ENCODE peak calls at places on chromosomes 6 and 20, in nine cellular contexts. One of them, this sample, is unnamed.

GRCh38 chr6:152957796-152958195 is 25.0 kb downstream of the FBXO5 start:
- DNase-seq in stimulated activated CD4-positive, alpha-beta T cell treated with anti-CD3 and anti-CD28 coated beads, Interleukin-12 subunit alpha, Interleukin-12 subunit beta, amount 100 ng/mL, for 4 hours: no peak
- DNase-seq in MV-4-11: no peak
- DNase-seq in ascending aorta: no peak
- DNase-seq in endothelial cell: no peak
- DNase-seq in HFFc6: no peak
- DNase-seq in psoas muscle: no peak
- DNase-seq in T follicular helper cell: no peak
- DNase-seq in AG10803: no peak
- DNase-seq in this sample: no peak

GRCh38 chr6:165204807-165205545 is 104.4 kb downstream of the C6orf118 start:
- DNase-seq in psoas muscle: no peak
- DNase-seq in endothelial cell: no peak
- DNase-seq in T follicular helper cell: no peak
- DNase-seq in ascending aorta: no peak
- DNase-seq in MV-4-11: no peak
- DNase-seq in HFFc6: no peak
- DNase-seq in AG10803: no peak
- DNase-seq in stimulated activated CD4-positive, alpha-beta T cell treated with anti-CD3 and anti-CD28 coated beads, Interleukin-12 subunit alpha, Interleukin-12 subunit beta, amount 100 ng/mL, for 4 hours: no peak
- DNase-seq in this sample: no peak

GRCh38 chr20:43017241-43018030 is 172.3 kb downstream of the PTPRT start:
- DNase-seq in AG10803: no peak
- DNase-seq in HFFc6: no peak
- DNase-seq in psoas muscle: no peak
- DNase-seq in MV-4-11: no peak
- DNase-seq in ascending aorta: no peak
- DNase-seq in T follicular helper cell: no peak
- DNase-seq in endothelial cell: no peak
- DNase-seq in stimulated activated CD4-positive, alpha-beta T cell treated with anti-CD3 and anti-CD28 coated beads, Interleukin-12 subunit alpha, Interleukin-12 subunit beta, amount 100 ng/mL, for 4 hours: no peak
- DNase-seq in this sample: no peak

GRCh38 chr6:131954775-131955107 is 3.6 kb upstream of the CCN2 start:
- DNase-seq in psoas muscle: no peak
- DNase-seq in ascending aorta: peak; percentile 82
- DNase-seq in MV-4-11: peak; percentile 70
- DNase-seq in T follicular helper cell: no peak
- DNase-seq in AG10803: peak; percentile 81
- DNase-seq in HFFc6: peak; percentile 62
- DNase-seq in stimulated activated CD4-positive, alpha-beta T cell treated with anti-CD3 and anti-CD28 coated beads, Interleukin-12 subunit alpha, Interleukin-12 subunit beta, amount 100 ng/mL, for 4 hours: no peak
- DNase-seq in endothelial cell: no peak
- DNase-seq in this sample: peak; percentile 93

GRCh38 chr6:125558907-125559306 is 190.5 kb upstream of the HEY2 start:
- DNase-seq in ascending aorta: no peak
- DNase-seq in stimulated activated CD4-positive, alpha-beta T cell treated with anti-CD3 and anti-CD28 coated beads, Interleukin-12 subunit alpha, Interleukin-12 subunit beta, amount 100 ng/mL, for 4 hours: no peak
- DNase-seq in endothelial cell: no peak
- DNase-seq in AG10803: no peak
- DNase-seq in T follicular helper cell: no peak
- DNase-seq in psoas muscle: no peak
- DNase-seq in MV-4-11: no peak
- DNase-seq in HFFc6: no peak
- DNase-seq in this sample: no peak

GRCh38 chr6:17505062-17505476 is 95.0 kb upstream of the FAM8A1 start:
- DNase-seq in T follicular helper cell: no peak
- DNase-seq in endothelial cell: no peak
- DNase-seq in AG10803: peak; percentile 39
- DNase-seq in ascending aorta: no peak
- DNase-seq in stimulated activated CD4-positive, alpha-beta T cell treated with anti-CD3 and anti-CD28 coated beads, Interleukin-12 subunit alpha, Interleukin-12 subunit beta, amount 100 ng/mL, for 4 hours: no peak
- DNase-seq in HFFc6: peak; percentile 15
- DNase-seq in MV-4-11: no peak
- DNase-seq in psoas muscle: no peak
- DNase-seq in this sample: no peak

GRCh38 chr6:128932061-128932460 is 49.1 kb downstream of the LAMA2 start:
- DNase-seq in psoas muscle: no peak
- DNase-seq in ascending aorta: no peak
- DNase-seq in endothelial cell: no peak
- DNase-seq in stimulated activated CD4-positive, alpha-beta T cell treated with anti-CD3 and anti-CD28 coated beads, Interleukin-12 subunit alpha, Interleukin-12 subunit beta, amount 100 ng/mL, for 4 hours: no peak
- DNase-seq in MV-4-11: no peak
- DNase-seq in HFFc6: peak; percentile 85
- DNase-seq in AG10803: peak; percentile 15
- DNase-seq in T follicular helper cell: no peak
- DNase-seq in this sample: peak; percentile 35

GRCh38 chr6:122647765-122648164 is 37.6 kb downstream of the PKIB start:
- DNase-seq in MV-4-11: no peak
- DNase-seq in T follicular helper cell: no peak
- DNase-seq in stimulated activated CD4-positive, alpha-beta T cell treated with anti-CD3 and anti-CD28 coated beads, Interleukin-12 subunit alpha, Interleukin-12 subunit beta, amount 100 ng/mL, for 4 hours: no peak
- DNase-seq in ascending aorta: no peak
- DNase-seq in psoas muscle: no peak
- DNase-seq in endothelial cell: no peak
- DNase-seq in HFFc6: no peak
- DNase-seq in AG10803: no peak
- DNase-seq in this sample: no peak

GRCh38 chr6:38650207-38650752 is 10.6 kb upstream of the BTBD9 start:
- DNase-seq in ascending aorta: no peak
- DNase-seq in endothelial cell: no peak
- DNase-seq in MV-4-11: no peak
- DNase-seq in psoas muscle: no peak
- DNase-seq in HFFc6: no peak
- DNase-seq in stimulated activated CD4-positive, alpha-beta T cell treated with anti-CD3 and anti-CD28 coated beads, Interleukin-12 subunit alpha, Interleukin-12 subunit beta, amount 100 ng/mL, for 4 hours: no peak
- DNase-seq in T follicular helper cell: no peak
- DNase-seq in AG10803: no peak
- DNase-seq in this sample: no peak

GRCh38 chr6:4405609-4406212 is 270.3 kb upstream of the ECI2 start:
- DNase-seq in stimulated activated CD4-positive, alpha-beta T cell treated with anti-CD3 and anti-CD28 coated beads, Interleukin-12 subunit alpha, Interleukin-12 subunit beta, amount 100 ng/mL, for 4 hours: no peak
- DNase-seq in endothelial cell: no peak
- DNase-seq in ascending aorta: no peak
- DNase-seq in psoas muscle: no peak
- DNase-seq in MV-4-11: no peak
- DNase-seq in AG10803: no peak
- DNase-seq in HFFc6: no peak
- DNase-seq in T follicular helper cell: no peak
- DNase-seq in this sample: peak; percentile 31

GRCh38 chr6:33822575-33823395 is 19.0 kb upstream of the MLN start:
- DNase-seq in AG10803: no peak
- DNase-seq in HFFc6: no peak
- DNase-seq in T follicular helper cell: no peak
- DNase-seq in psoas muscle: no peak
- DNase-seq in stimulated activated CD4-positive, alpha-beta T cell treated with anti-CD3 and anti-CD28 coated beads, Interleukin-12 subunit alpha, Interleukin-12 subunit beta, amount 100 ng/mL, for 4 hours: no peak
- DNase-seq in ascending aorta: no peak
- DNase-seq in endothelial cell: peak; percentile 35
- DNase-seq in MV-4-11: peak; percentile 12
- DNase-seq in this sample: no peak

GRCh38 chr6:53794073-53794719 is 609 bp upstream of the LRRC1 start:
- DNase-seq in MV-4-11: no peak
- DNase-seq in stimulated activated CD4-positive, alpha-beta T cell treated with anti-CD3 and anti-CD28 coated beads, Interleukin-12 subunit alpha, Interleukin-12 subunit beta, amount 100 ng/mL, for 4 hours: peak; percentile 39
- DNase-seq in psoas muscle: peak; percentile 43
- DNase-seq in ascending aorta: peak; percentile 86
- DNase-seq in HFFc6: peak; percentile 92
- DNase-seq in T follicular helper cell: peak; percentile 55
- DNase-seq in AG10803: peak; percentile 92
- DNase-seq in endothelial cell: peak; percentile 48
- DNase-seq in this sample: peak; percentile 85

GRCh38 chr6:151763938-151764680 is 43.4 kb upstream of the ESR1 start:
- DNase-seq in T follicular helper cell: no peak
- DNase-seq in AG10803: peak; percentile 88
- DNase-seq in MV-4-11: peak; percentile 36
- DNase-seq in HFFc6: peak; percentile 91
- DNase-seq in endothelial cell: peak; percentile 77
- DNase-seq in stimulated activated CD4-positive, alpha-beta T cell treated with anti-CD3 and anti-CD28 coated beads, Interleukin-12 subunit alpha, Interleukin-12 subunit beta, amount 100 ng/mL, for 4 hours: peak; percentile 23
- DNase-seq in ascending aorta: peak; percentile 95
- DNase-seq in psoas muscle: peak; percentile 91
- DNase-seq in this sample: peak; percentile 85

GRCh38 chr6:16634855-16635254 is 126.4 kb downstream of the ATXN1 start:
- DNase-seq in psoas muscle: no peak
- DNase-seq in AG10803: no peak
- DNase-seq in MV-4-11: no peak
- DNase-seq in ascending aorta: no peak
- DNase-seq in stimulated activated CD4-positive, alpha-beta T cell treated with anti-CD3 and anti-CD28 coated beads, Interleukin-12 subunit alpha, Interleukin-12 subunit beta, amount 100 ng/mL, for 4 hours: no peak
- DNase-seq in T follicular helper cell: no peak
- DNase-seq in endothelial cell: no peak
- DNase-seq in HFFc6: no peak
- DNase-seq in this sample: no peak

GRCh38 chr6:74289881-74290280 is 593.9 kb downstream of the CD109 start:
- DNase-seq in ascending aorta: no peak
- DNase-seq in T follicular helper cell: no peak
- DNase-seq in endothelial cell: no peak
- DNase-seq in MV-4-11: no peak
- DNase-seq in stimulated activated CD4-positive, alpha-beta T cell treated with anti-CD3 and anti-CD28 coated beads, Interleukin-12 subunit alpha, Interleukin-12 subunit beta, amount 100 ng/mL, for 4 hours: no peak
- DNase-seq in psoas muscle: no peak
- DNase-seq in AG10803: peak; percentile 96
- DNase-seq in HFFc6: peak; percentile 40
- DNase-seq in this sample: peak; percentile 89

GRCh38 chr6:93341900-93342613 is 77.3 kb downstream of the EPHA7 start:
- DNase-seq in endothelial cell: no peak
- DNase-seq in ascending aorta: no peak
- DNase-seq in HFFc6: no peak
- DNase-seq in stimulated activated CD4-positive, alpha-beta T cell treated with anti-CD3 and anti-CD28 coated beads, Interleukin-12 subunit alpha, Interleukin-12 subunit beta, amount 100 ng/mL, for 4 hours: no peak
- DNase-seq in T follicular helper cell: no peak
- DNase-seq in MV-4-11: no peak
- DNase-seq in AG10803: no peak
- DNase-seq in psoas muscle: no peak
- DNase-seq in this sample: no peak

GRCh38 chr20:16407251-16408067 is 165.8 kb downstream of the KIF16B start:
- DNase-seq in psoas muscle: no peak
- DNase-seq in ascending aorta: no peak
- DNase-seq in stimulated activated CD4-positive, alpha-beta T cell treated with anti-CD3 and anti-CD28 coated beads, Interleukin-12 subunit alpha, Interleukin-12 subunit beta, amount 100 ng/mL, for 4 hours: no peak
- DNase-seq in endothelial cell: no peak
- DNase-seq in MV-4-11: no peak
- DNase-seq in T follicular helper cell: no peak
- DNase-seq in AG10803: no peak
- DNase-seq in HFFc6: no peak
- DNase-seq in this sample: peak; percentile 8

GRCh38 chr20:50413088-50413500 is 97.1 kb upstream of the PTPN1 start:
- DNase-seq in HFFc6: no peak
- DNase-seq in MV-4-11: peak; percentile 78
- DNase-seq in endothelial cell: no peak
- DNase-seq in T follicular helper cell: no peak
- DNase-seq in psoas muscle: no peak
- DNase-seq in AG10803: no peak
- DNase-seq in stimulated activated CD4-positive, alpha-beta T cell treated with anti-CD3 and anti-CD28 coated beads, Interleukin-12 subunit alpha, Interleukin-12 subunit beta, amount 100 ng/mL, for 4 hours: no peak
- DNase-seq in ascending aorta: no peak
- DNase-seq in this sample: peak; percentile 89

GRCh38 chr6:123716506-123716905 is 79.8 kb upstream of the TRDN start:
- DNase-seq in psoas muscle: no peak
- DNase-seq in ascending aorta: no peak
- DNase-seq in AG10803: no peak
- DNase-seq in HFFc6: no peak
- DNase-seq in endothelial cell: no peak
- DNase-seq in MV-4-11: no peak
- DNase-seq in stimulated activated CD4-positive, alpha-beta T cell treated with anti-CD3 and anti-CD28 coated beads, Interleukin-12 subunit alpha, Interleukin-12 subunit beta, amount 100 ng/mL, for 4 hours: no peak
- DNase-seq in T follicular helper cell: no peak
- DNase-seq in this sample: no peak

GRCh38 chr20:10672579-10673127 is 1.1 kb downstream of the JAG1 start:
- DNase-seq in AG10803: peak; percentile 39
- DNase-seq in psoas muscle: peak; percentile 63
- DNase-seq in MV-4-11: peak; percentile 34
- DNase-seq in endothelial cell: peak; percentile 39
- DNase-seq in ascending aorta: peak; percentile 81
- DNase-seq in HFFc6: peak; percentile 37
- DNase-seq in T follicular helper cell: no peak
- DNase-seq in stimulated activated CD4-positive, alpha-beta T cell treated with anti-CD3 and anti-CD28 coated beads, Interleukin-12 subunit alpha, Interleukin-12 subunit beta, amount 100 ng/mL, for 4 hours: no peak
- DNase-seq in this sample: peak; percentile 75

GRCh38 chr20:16666272-16666671 is 63.6 kb upstream of the SNRPB2 start:
- DNase-seq in HFFc6: no peak
- DNase-seq in endothelial cell: no peak
- DNase-seq in MV-4-11: no peak
- DNase-seq in ascending aorta: no peak
- DNase-seq in stimulated activated CD4-positive, alpha-beta T cell treated with anti-CD3 and anti-CD28 coated beads, Interleukin-12 subunit alpha, Interleukin-12 subunit beta, amount 100 ng/mL, for 4 hours: no peak
- DNase-seq in AG10803: no peak
- DNase-seq in T follicular helper cell: no peak
- DNase-seq in psoas muscle: no peak
- DNase-seq in this sample: no peak

GRCh38 chr6:150547511-150548222 is 52.0 kb upstream of the PLEKHG1 start:
- DNase-seq in HFFc6: no peak
- DNase-seq in MV-4-11: no peak
- DNase-seq in stimulated activated CD4-positive, alpha-beta T cell treated with anti-CD3 and anti-CD28 coated beads, Interleukin-12 subunit alpha, Interleukin-12 subunit beta, amount 100 ng/mL, for 4 hours: no peak
- DNase-seq in psoas muscle: peak; percentile 22
- DNase-seq in ascending aorta: no peak
- DNase-seq in T follicular helper cell: no peak
- DNase-seq in endothelial cell: no peak
- DNase-seq in AG10803: no peak
- DNase-seq in this sample: no peak

This sample was measured in fibroblast of villous mesenchyme.